ENCODE peak calls at places on chromosomes 13 and 19, in five cellular contexts. M is NCI-H1105 treated with DMSO at 0.1 percent for 48 hours; N is iris pigment epithelial cell; O is effector CD4-positive, alpha-beta T cell; P is HCEC 1CT. R is an unnamed sample.

GRCh38 chr13:49560270-49561063 is 24.9 kb downstream of the RCBTB1 start:
- DNase-seq in M (no peak), N (peak; percentile 87), O (no peak), P (peak; percentile 45), R (peak; percentile 67)

GRCh38 chr19:30857966-30858490 is 485.8 kb downstream of the ZNF536 start:
- DNase-seq in M (no peak), N (no peak), O (no peak), P (no peak), R (no peak)

GRCh38 chr19:15862444-15862843 is 35.4 kb downstream of the CYP4F2 start:
- DNase-seq in M (no peak), N (no peak), O (no peak), P (no peak), R (no peak)

GRCh38 chr19:6259312-6259861 is 20.4 kb downstream of the MLLT1 start:
- DNase-seq in M (no peak), N (peak; percentile 58), O (no peak), P (no peak), R (no peak)

GRCh38 chr19:49761249-49761624 is 1.9 kb downstream of the TSKS start:
- DNase-seq in M (no peak), N (no peak), O (no peak), P (no peak), R (no peak)

GRCh38 chr19:33125929-33126388 is 6.0 kb upstream of the WDR88 start:
- DNase-seq in M (peak; percentile 68), N (peak; percentile 69), O (peak; percentile 41), P (peak; percentile 70), R (peak; percentile 67)

GRCh38 chr19:16078311-16078758 is 2.0 kb downstream of the TPM4 start:
- DNase-seq in M (no peak), N (peak; percentile 58), O (no peak), P (peak; percentile 75), R (no peak)

GRCh38 chr13:66021846-66022245 is 1208.3 kb downstream of the PCDH9 start:
- DNase-seq in M (no peak), N (no peak), O (no peak), P (no peak), R (no peak)

GRCh38 chr13:110287031-110287828 is 19.7 kb downstream of the COL4A1 start:
- DNase-seq in M (no peak), N (no peak), O (no peak), P (no peak), R (no peak)

GRCh38 chr19:5136060-5136855 is 167.3 kb downstream of the KDM4B start:
- DNase-seq in M (no peak), N (no peak), O (no peak), P (no peak), R (no peak)

GRCh38 chr13:34750078-34750703 is 191.9 kb upstream of the NBEA start:
- DNase-seq in M (peak; percentile 51), N (no peak), O (no peak), P (no peak), R (no peak)

GRCh38 chr13:107222619-107223018 is 654.7 kb upstream of the ARGLU1 start:
- DNase-seq in M (no peak), N (no peak), O (no peak), P (no peak), R (no peak)

GRCh38 chr19:4115818-4116385 is 8.0 kb downstream of the MAP2K2 start:
- DNase-seq in M (no peak), N (no peak), O (no peak), P (no peak), R (no peak)

GRCh38 chr13:29753593-29754485 is 96.6 kb downstream of the UBL3 start:
- DNase-seq in M (no peak), N (no peak), O (no peak), P (no peak), R (peak; percentile 40)

GRCh38 chr13:30679483-30680330 is 55.6 kb upstream of the ALOX5AP start:
- DNase-seq in M (no peak), N (peak; percentile 52), O (no peak), P (peak; percentile 37), R (peak; percentile 48)

GRCh38 chr13:79995334-79995733 is 345.6 kb downstream of the SPRY2 start:
- DNase-seq in M (no peak), N (peak; percentile 92), O (no peak), P (peak; percentile 93), R (peak; percentile 83)

GRCh38 chr19:39265321-39265916 is 2.8 kb upstream of the IFNL2 start:
- DNase-seq in M (no peak), N (no peak), O (no peak), P (no peak), R (no peak)

GRCh38 chr13:20090349-20090748 is 70.5 kb downstream of the GJA3 start:
- DNase-seq in M (no peak), N (no peak), O (no peak), P (peak; percentile 22), R (no peak)

GRCh38 chr13:97262058-97262457 is 39.9 kb downstream of the MBNL2 start:
- DNase-seq in M (no peak), N (no peak), O (no peak), P (no peak), R (no peak)

GRCh38 chr13:70703755-70704154 is 595.5 kb upstream of the KLHL1 start:
- DNase-seq in M (no peak), N (peak; percentile 8), O (no peak), P (no peak), R (no peak)

GRCh38 chr19:459724-460511 is 915 bp downstream of the SHC2 start:
- DNase-seq in M (peak; percentile 64), N (peak; percentile 42), O (no peak), P (no peak), R (peak; percentile 82)

GRCh38 chr13:28576037-28576436 is 81.1 kb upstream of the FLT1 start:
- DNase-seq in M (no peak), N (no peak), O (no peak), P (no peak), R (no peak)

GRCh38 chr19:33391631-33392249 is 18.2 kb downstream of the CEBPG start:
- DNase-seq in M (no peak), N (no peak), O (no peak), P (no peak), R (no peak)

GRCh38 chr19:2084993-2085720 is 11.0 kb downstream of the MOB3A start:
- DNase-seq in M (no peak), N (peak; percentile 42), O (peak; percentile 90), P (no peak), R (peak; percentile 76)

GRCh38 chr19:57282011-57282636 is 1.8 kb downstream of the ZNF460 start:
- DNase-seq in M (no peak), N (no peak), O (no peak), P (peak; percentile 5), R (no peak)

GRCh38 chr19:12237143-12237839 is 57.4 kb downstream of the ZNF44 start:
- DNase-seq in M (no peak), N (no peak), O (no peak), P (no peak), R (no peak)

GRCh38 chr19:15200575-15201364 is at the start of gene NOTCH3:
- DNase-seq in M (no peak), N (no peak), O (no peak), P (no peak), R (no peak)

GRCh38 chr19:13506550-13506878 is 235 bp upstream of the CACNA1A start:
- DNase-seq in M (no peak), N (no peak), O (no peak), P (no peak), R (no peak)

GRCh38 chr13:37914781-37915391 is 45.3 kb upstream of the TRPC4 start:
- DNase-seq in M (no peak), N (peak; percentile 64), O (no peak), P (peak; percentile 27), R (peak; percentile 37)

GRCh38 chr19:570315-570714 is 2.1 kb upstream of the BSG start:
- DNase-seq in M (no peak), N (no peak), O (no peak), P (no peak), R (no peak)

GRCh38 chr19:18167975-18168645 is 5.5 kb upstream of the IFI30 start:
- DNase-seq in M (no peak), N (no peak), O (peak; percentile 47), P (peak; percentile 28), R (peak; percentile 47)

GRCh38 chr19:19652482-19653295 is 9.2 kb upstream of the GMIP start:
- DNase-seq in M (no peak), N (no peak), O (no peak), P (no peak), R (no peak)

GRCh38 chr13:31328549-31329229 is 128.9 kb downstream of the B3GLCT start:
- DNase-seq in M (no peak), N (peak; percentile 28), O (no peak), P (no peak), R (no peak)

GRCh38 chr19:14763497-14764145 is 14.7 kb downstream of the ADGRE2 start:
- DNase-seq in M (no peak), N (no peak), O (no peak), P (no peak), R (no peak)

GRCh38 chr19:55088543-55089265 is 13.0 kb downstream of the EPS8L1 start:
- DNase-seq in M (peak; percentile 54), N (peak; percentile 48), O (peak; percentile 71), P (no peak), R (peak; percentile 76)

GRCh38 chr19:7294571-7295212 is 478 bp upstream of the INSR start:
- DNase-seq in M (peak; percentile 63), N (peak; percentile 11), O (no peak), P (no peak), R (peak; percentile 40)

GRCh38 chr19:3154957-3155736 is 19.3 kb downstream of the GNA15 start:
- DNase-seq in M (no peak), N (peak; percentile 100), O (peak; percentile 78), P (peak; percentile 98), R (peak; percentile 100)

GRCh38 chr19:14505488-14506239 is 9.7 kb upstream of the GIPC1 start:
- DNase-seq in M (no peak), N (peak; percentile 77), O (peak; percentile 61), P (peak; percentile 87), R (peak; percentile 86)

GRCh38 chr13:106683918-106684317 is 116.0 kb upstream of the ARGLU1 start:
- DNase-seq in M (no peak), N (no peak), O (no peak), P (no peak), R (no peak)

GRCh38 chr13:83065136-83065535 is 817.1 kb downstream of the SLITRK1 start:
- DNase-seq in M (no peak), N (peak; percentile 88), O (no peak), P (peak; percentile 75), R (peak; percentile 54)